ENCODE peak calls at places on chromosomes 11 and 22, in four cellular contexts. T, J, Y and Q are unnamed samples.

GRCh38 chr22:26580240-26580962 is 9.5 kb downstream of the TPST2 start:
- DNase-seq in Y (no peak), T (no peak), J (no peak), Q (no peak)

GRCh38 chr11:112297248-112297866 is 36.7 kb upstream of the PLET1 start:
- DNase-seq in Y (no peak), T (no peak), J (no peak), Q (no peak)

GRCh38 chr22:36384766-36385400 is 2.9 kb downstream of the MYH9 start:
- DNase-seq in J (no peak), Y (no peak), T (no peak), Q (no peak)

GRCh38 chr11:105673089-105673488 is 63.2 kb downstream of the GRIA4 start:
- DNase-seq in J (no peak), Y (peak), T (peak), Q (peak)

GRCh38 chr11:6633422-6634408 is 14.5 kb upstream of the TPP1 start:
- DNase-seq in T (no peak), Y (no peak), J (peak), Q (no peak)

GRCh38 chr11:1807628-1807995 is 27.2 kb upstream of the SYT8 start:
- DNase-seq in T (no peak), J (no peak), Y (no peak), Q (no peak)

GRCh38 chr11:35412285-35412684 is 7.1 kb downstream of the SLC1A2 start:
- DNase-seq in J (no peak), T (peak), Y (no peak), Q (peak)

GRCh38 chr22:40027191-40028097 is 32.7 kb downstream of the FAM83F start:
- DNase-seq in T (no peak), J (peak), Y (no peak), Q (no peak)

GRCh38 chr11:10489444-10489785 is 34.4 kb downstream of the AMPD3 start:
- DNase-seq in Y (no peak), T (no peak), J (no peak), Q (no peak)

GRCh38 chr11:114059984-114060401 is 482 bp downstream of the ZBTB16 start:
- DNase-seq in Y (peak), J (no peak), T (no peak), Q (peak)

GRCh38 chr22:23196165-23196564 is 15.9 kb downstream of the BCR start:
- DNase-seq in Y (no peak), J (peak), T (no peak), Q (no peak)

GRCh38 chr22:30238661-30239420 is 7.7 kb downstream of the LIF start:
- DNase-seq in J (peak), Y (peak), T (no peak), Q (peak)

GRCh38 chr11:73734996-73735395 is 25.9 kb downstream of the RAB6A start:
- DNase-seq in Y (peak), J (no peak), T (peak), Q (no peak)

GRCh38 chr11:66725646-66726045 is 3.4 kb downstream of the SPTBN2 start:
- DNase-seq in T (no peak), Y (peak), J (no peak), Q (no peak)

GRCh38 chr22:50641696-50642607 is 14.0 kb upstream of the ARSA start:
- DNase-seq in J (no peak), T (peak), Y (peak), Q (peak)

GRCh38 chr11:35554491-35555237 is 29.2 kb upstream of the PAMR1 start:
- DNase-seq in Y (peak), J (no peak), T (peak), Q (no peak)

GRCh38 chr11:63870351-63871197 is 31.7 kb downstream of the MARK2 start:
- DNase-seq in J (peak), Y (peak), T (peak), Q (peak)

GRCh38 chr11:66466225-66467033 is at the start of gene PELI3:
- DNase-seq in J (peak), Y (peak), T (peak), Q (peak)

GRCh38 chr22:45503816-45504702 is 1.4 kb downstream of the FBLN1 start:
- DNase-seq in T (peak), J (peak), Y (peak), Q (peak)

GRCh38 chr22:39661842-39662676 is 91.5 kb downstream of the CACNA1I start:
- DNase-seq in Y (no peak), J (no peak), T (no peak), Q (no peak)

GRCh38 chr22:35014812-35015211 is 51.1 kb upstream of the ISX start:
- DNase-seq in T (no peak), Y (no peak), J (no peak), Q (no peak)

GRCh38 chr22:20299736-20300136 is 20.1 kb downstream of the DGCR6L start:
- DNase-seq in Y (no peak), T (no peak), J (no peak), Q (peak)

GRCh38 chr22:24230911-24231656 is 13.8 kb downstream of the GGT5 start:
- DNase-seq in Y (no peak), J (peak), T (no peak), Q (no peak)

GRCh38 chr11:103637250-103637649 is 399.2 kb upstream of the DDI1 start:
- DNase-seq in J (no peak), Y (no peak), T (peak), Q (peak)

GRCh38 chr11:1293619-1294015 is 15.8 kb downstream of the TOLLIP start:
- DNase-seq in J (peak), Y (no peak), T (no peak), Q (no peak)

GRCh38 chr11:130123414-130124040 is 36.1 kb upstream of the ST14 start:
- DNase-seq in T (no peak), Y (no peak), J (peak), Q (no peak)

GRCh38 chr11:2883717-2884423 is 1.7 kb downstream of the CDKN1C start:
- DNase-seq in Y (peak), J (no peak), T (no peak), Q (no peak)

GRCh38 chr11:12556155-12556554 is 118.1 kb upstream of the TEAD1 start:
- DNase-seq in Y (peak), T (peak), J (no peak), Q (peak)

GRCh38 chr11:78801161-78801884 is 226.7 kb upstream of the NARS2 start:
- DNase-seq in Y (peak), J (no peak), T (peak), Q (peak)

GRCh38 chr22:29831958-29832357 is 6.1 kb downstream of the ASCC2 start:
- DNase-seq in J (no peak), Y (no peak), T (no peak), Q (no peak)

GRCh38 chr11:65879622-65880021 is at the start of gene CTSW:
- DNase-seq in J (no peak), Y (no peak), T (no peak), Q (no peak)

GRCh38 chr22:29310863-29311339 is 4.5 kb downstream of the GAS2L1 start:
- DNase-seq in Y (peak), T (peak), J (peak), Q (peak)

GRCh38 chr11:123057604-123058305 is 4.2 kb downstream of the HSPA8 start:
- DNase-seq in T (no peak), J (no peak), Y (no peak), Q (no peak)

GRCh38 chr11:2530855-2531200 is 86.0 kb downstream of the KCNQ1 start:
- DNase-seq in T (no peak), Y (no peak), J (peak), Q (no peak)

GRCh38 chr22:19955241-19956128 is 13.9 kb upstream of the TXNRD2 start:
- DNase-seq in T (no peak), J (peak), Y (no peak), Q (no peak)

GRCh38 chr11:846496-847098 is 3.9 kb downstream of the TSPAN4 start:
- DNase-seq in T (peak), J (no peak), Y (peak), Q (peak)

GRCh38 chr11:1967641-1968225 is 20.6 kb downstream of the MRPL23 start:
- DNase-seq in J (no peak), T (no peak), Y (no peak), Q (no peak)

GRCh38 chr22:34841321-34841901 is 224.5 kb upstream of the ISX start:
- DNase-seq in Y (no peak), T (peak), J (no peak), Q (no peak)

GRCh38 chr11:32838505-32839274 is 9.0 kb downstream of the PRRG4 start:
- DNase-seq in Y (peak), J (no peak), T (no peak), Q (peak)

GRCh38 chr11:76648929-76649328 is 21.6 kb downstream of the LRRC32 start:
- DNase-seq in Y (peak), T (no peak), J (no peak), Q (no peak)
- H3K4me3 ChIP-seq in Y (no peak), T (no peak), J (no peak), Q (no peak)

GRCh38 chr11:134276396-134277175 is 407 bp downstream of the GLB1L3 start:
- DNase-seq in J (no peak), T (no peak), Y (no peak), Q (no peak)

GRCh38 chr11:134275188-134275533 is 1.0 kb upstream of the GLB1L3 start:
- DNase-seq in T (no peak), Y (no peak), J (no peak), Q (no peak)

GRCh38 chr11:134278356-134278755 is 2.2 kb downstream of the GLB1L3 start:
- DNase-seq in Y (no peak), T (no peak), J (no peak), Q (no peak)

GRCh38 chr11:134275534-134276395 is at the start of gene GLB1L3:
- DNase-seq in Y (peak), T (peak), J (no peak), Q (no peak)

DNA sequence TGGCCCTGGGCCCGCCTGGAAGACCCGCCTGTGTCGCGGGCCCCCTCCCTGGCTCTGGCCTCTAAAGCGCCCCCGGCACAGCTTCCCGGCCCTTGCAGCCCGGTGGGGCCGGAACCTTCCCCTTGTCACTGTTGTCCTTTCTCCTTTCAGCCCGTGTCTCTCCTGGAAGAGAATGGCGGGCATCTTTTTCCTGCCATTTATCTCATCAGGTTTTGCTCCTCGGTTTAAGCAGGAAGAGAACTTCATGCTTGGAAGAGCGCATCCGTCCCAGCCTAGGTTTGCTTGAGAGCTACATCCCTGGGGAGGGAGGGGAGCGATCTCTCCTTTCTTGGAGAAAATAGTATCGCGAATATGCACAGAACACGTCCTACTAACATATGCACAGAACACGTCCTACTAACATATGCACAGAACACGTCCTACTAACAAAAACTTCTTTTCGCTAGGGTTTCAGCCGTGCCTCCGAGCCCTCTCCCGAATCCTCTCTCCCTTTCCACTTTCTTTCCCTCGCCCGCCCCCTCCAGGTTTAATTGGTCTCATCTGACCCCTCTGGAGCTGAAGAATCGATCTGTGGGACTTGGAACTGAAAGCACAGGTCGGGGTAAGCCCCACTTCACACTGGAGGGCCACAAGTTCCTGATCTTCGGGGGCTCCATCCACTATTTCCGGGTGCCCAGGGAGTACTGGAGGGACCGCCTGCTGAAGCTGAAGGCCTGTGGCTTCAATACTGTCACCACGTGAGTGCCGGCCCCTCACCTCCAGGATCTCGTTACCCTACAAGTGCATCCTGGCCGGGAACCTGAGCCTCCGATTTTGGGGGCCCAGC is 1.2 kb downstream of the GLB1L3 start:
- DNase-seq in T (no peak), Y (no peak), J (no peak), Q (no peak)
- H3K4me3 ChIP-seq in T (no peak), Y (no peak), J (no peak), Q (no peak)

GRCh38 chr11:118870396-118871343 is 13.0 kb upstream of the CXCR5 start:
- DNase-seq in Y (peak), T (peak), J (peak), Q (peak)
- H3K4me3 ChIP-seq in Y (no peak), T (no peak), J (peak), Q (no peak)

DNA sequence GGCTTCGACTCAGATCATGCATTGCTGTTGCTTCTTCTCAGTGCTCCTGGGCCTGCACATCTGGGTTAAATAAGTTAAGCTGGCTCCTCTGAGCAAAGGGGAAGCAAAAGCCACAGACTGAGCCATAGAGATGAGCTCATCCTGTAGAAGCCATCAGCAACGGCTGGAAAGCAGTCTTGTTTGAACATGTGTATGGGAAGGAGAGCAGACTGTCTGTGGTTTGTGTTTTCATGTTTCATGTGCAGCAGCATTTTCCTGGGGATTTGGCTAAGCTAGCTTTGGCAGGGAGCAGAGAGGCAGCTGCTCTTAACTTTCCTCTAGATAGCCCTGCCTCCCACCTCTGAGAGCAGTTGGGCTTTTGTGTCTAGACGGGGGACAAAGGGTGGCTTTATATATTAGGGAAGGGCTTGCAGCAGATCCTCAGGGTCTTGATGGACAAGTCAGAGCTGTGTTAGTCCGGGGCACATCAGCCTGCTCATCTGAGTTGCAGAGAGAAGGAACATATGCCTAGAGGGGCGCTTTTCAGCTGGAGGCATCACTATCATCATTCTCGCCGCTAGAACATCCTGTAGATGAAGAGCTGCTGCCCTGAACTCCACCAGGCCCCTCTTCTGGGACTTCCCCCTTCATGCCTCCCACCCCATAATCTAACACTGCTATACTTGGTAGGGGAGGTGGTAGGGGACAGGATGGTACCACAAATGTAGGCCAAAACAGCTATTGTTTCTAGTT is 14.9 kb downstream of the DCPS start:
- DNase-seq in J (no peak), T (peak), Y (peak), Q (peak)
- H3K4me3 ChIP-seq in J (no peak), T (peak), Y (peak), Q (no peak)

DNA sequence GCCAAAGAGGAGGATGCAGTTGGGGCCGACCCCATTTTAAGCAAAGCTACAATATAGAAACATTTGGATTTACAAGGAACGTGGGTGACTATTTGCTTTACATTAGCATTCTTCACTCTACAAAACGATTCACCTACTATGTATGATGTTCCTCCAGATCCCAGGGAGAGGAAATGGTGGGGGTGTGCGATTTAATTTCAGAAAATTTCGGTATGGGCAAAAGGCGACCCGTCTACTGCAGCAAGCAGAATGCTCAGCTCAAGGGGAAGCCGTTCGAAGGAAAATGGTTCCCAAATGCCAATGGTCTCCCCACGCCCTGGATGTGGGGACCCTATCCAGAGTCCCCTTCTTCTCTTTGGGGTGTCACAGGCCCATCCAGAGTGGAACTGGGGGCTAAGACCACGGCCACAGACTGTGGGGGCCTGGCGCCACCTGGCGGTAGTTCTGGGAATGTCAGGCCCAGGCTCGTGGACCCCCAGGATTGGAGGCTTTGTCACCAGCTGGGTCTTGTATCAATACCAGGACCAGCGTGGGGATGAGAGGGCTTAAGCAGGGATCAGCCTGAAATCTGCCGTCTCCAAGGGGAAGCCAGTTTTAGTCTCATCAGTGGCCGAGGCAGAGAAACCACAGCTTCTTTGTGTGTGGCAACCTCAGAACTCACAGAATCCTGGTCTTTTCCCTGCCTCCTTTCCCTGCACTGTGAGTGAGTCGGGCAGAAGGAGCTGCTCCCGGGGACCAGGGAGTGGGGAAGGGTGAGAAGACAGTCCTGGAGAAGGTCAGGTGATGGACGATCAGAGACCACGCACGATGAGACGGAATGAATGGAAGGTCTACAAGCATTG is 8.3 kb downstream of the LRRC10B start:
- DNase-seq in Y (peak), J (no peak), T (no peak), Q (peak)
- H3K4me3 ChIP-seq in Y (peak), J (peak), T (no peak), Q (no peak)

GRCh38 chr22:38051261-38051660 is 5.9 kb upstream of the PICK1 start:
- DNase-seq in T (no peak), Y (no peak), J (no peak), Q (no peak)
- H3K4me3 ChIP-seq in T (no peak), Y (no peak), J (no peak), Q (no peak)

GRCh38 chr11:118152552-118153471 is at the start of gene SCN4B:
- DNase-seq in T (peak), Y (peak), J (peak), Q (peak)
- H3K4me3 ChIP-seq in T (peak), Y (peak), J (peak), Q (peak)